ENCODE peak calls at places on chromosomes 3 and 15, in six cellular contexts. W, E, V, S, T and J are unnamed samples.

GRCh38 chr15:62658498-62658897 is 384.0 kb upstream of the TPM1 start:
- DNase-seq in T (no peak), E (no peak), S (peak), V (peak), W (no peak), J (no peak)

GRCh38 chr3:120113128-120114116 is 19.2 kb upstream of the GSK3B start:
- DNase-seq in T (no peak), V (peak), E (no peak), W (no peak), S (no peak), J (no peak)

GRCh38 chr3:184240384-184241140 is 8.2 kb downstream of the ALG3 start:
- DNase-seq in E (no peak), W (no peak), T (no peak), V (peak), S (no peak), J (no peak)

GRCh38 chr3:19539488-19540395 is 391.4 kb downstream of the KCNH8 start:
- DNase-seq in S (no peak), E (no peak), T (no peak), V (no peak), W (no peak), J (no peak)

GRCh38 chr15:58440181-58440910 is 8.6 kb downstream of the LIPC start:
- DNase-seq in T (no peak), V (peak), S (no peak), W (no peak), E (no peak), J (no peak)

GRCh38 chr15:84904409-84904808 is 19.9 kb downstream of the SLC28A1 start:
- DNase-seq in E (no peak), V (no peak), S (no peak), T (no peak), W (no peak), J (no peak)

GRCh38 chr3:21734746-21735145 is 16.3 kb downstream of the ZNF385D start:
- DNase-seq in T (no peak), S (no peak), V (no peak), E (no peak), W (no peak), J (no peak)

GRCh38 chr3:171459130-171459941 is 869 bp downstream of the TNIK start:
- DNase-seq in S (peak), V (peak), T (peak), E (no peak), W (peak), J (peak)

GRCh38 chr3:172357850-172358754 is 90.2 kb downstream of the GHSR start:
- DNase-seq in E (no peak), W (no peak), V (no peak), S (no peak), T (no peak), J (no peak)

GRCh38 chr3:71074416-71074815 is 509.1 kb downstream of the FOXP1 start:
- DNase-seq in E (no peak), V (peak), W (no peak), T (no peak), S (no peak), J (no peak)

GRCh38 chr3:178421069-178421468 is 115.2 kb upstream of the KCNMB2 start:
- DNase-seq in T (no peak), S (no peak), V (no peak), W (no peak), E (no peak), J (no peak)

GRCh38 chr3:196620228-196620627 is 19.3 kb upstream of the NRROS start:
- DNase-seq in T (no peak), V (peak), W (no peak), E (no peak), S (no peak), J (no peak)

GRCh38 chr15:94400521-94401290 is 169.3 kb downstream of the MCTP2 start:
- DNase-seq in W (no peak), E (no peak), V (no peak), S (no peak), T (no peak), J (no peak)

GRCh38 chr15:75201609-75202250 is at the start of gene C15orf39:
- DNase-seq in T (peak), S (peak), W (peak), E (peak), V (peak), J (peak)

GRCh38 chr15:63913786-63914185 is 80.0 kb upstream of the HERC1 start:
- DNase-seq in W (no peak), V (peak), S (no peak), T (no peak), E (no peak), J (no peak)

GRCh38 chr3:13708871-13709595 is 160.1 kb downstream of the FBLN2 start:
- DNase-seq in E (peak), T (no peak), V (no peak), W (no peak), S (no peak), J (no peak)

GRCh38 chr3:99503350-99503749 is 135.0 kb upstream of the COL8A1 start:
- DNase-seq in V (peak), T (no peak), E (no peak), W (no peak), S (no peak), J (no peak)

GRCh38 chr3:190862209-190863118 is at the start of gene GMNC:
- DNase-seq in E (peak), S (peak), V (peak), T (no peak), W (peak), J (no peak)

GRCh38 chr3:67662733-67663132 is 8.3 kb upstream of the SUCLG2 start:
- DNase-seq in S (no peak), E (no peak), T (no peak), V (no peak), W (no peak), J (no peak)

GRCh38 chr3:124064050-124064449 is 72.1 kb upstream of the ROPN1 start:
- DNase-seq in V (no peak), E (no peak), T (no peak), S (no peak), W (no peak), J (no peak)

GRCh38 chr3:185549111-185549510 is 3.3 kb downstream of the LIPH start:
- DNase-seq in E (no peak), S (no peak), V (peak), W (no peak), T (no peak), J (no peak)

GRCh38 chr3:170320471-170321121 is 36.9 kb upstream of the SKIL start:
- DNase-seq in E (no peak), S (no peak), V (peak), W (no peak), T (no peak), J (no peak)

GRCh38 chr3:132788299-132788698 is 66.1 kb upstream of the NPHP3 start:
- DNase-seq in T (no peak), W (no peak), S (peak), E (no peak), V (peak), J (no peak)

GRCh38 chr3:112813016-112813415 is 33.6 kb downstream of the CD200R1L start:
- DNase-seq in T (no peak), E (no peak), V (no peak), W (no peak), S (no peak), J (no peak)

GRCh38 chr3:58434990-58435389 is 1.4 kb upstream of the PDHB start:
- DNase-seq in W (no peak), V (peak), E (no peak), S (no peak), T (no peak), J (no peak)

GRCh38 chr3:136831461-136831860 is 12.5 kb downstream of the SLC35G2 start:
- DNase-seq in V (peak), W (no peak), T (no peak), E (no peak), S (no peak), J (no peak)

GRCh38 chr3:36937492-36937891 is 7.4 kb downstream of the TRANK1 start:
- DNase-seq in S (no peak), V (peak), T (no peak), W (no peak), E (no peak), J (no peak)

GRCh38 chr3:184172681-184173373 is 1.8 kb upstream of the AP2M1 start:
- DNase-seq in V (peak), T (no peak), W (no peak), E (no peak), S (no peak), J (no peak)

GRCh38 chr15:77107531-77108355 is 36.8 kb upstream of the TSPAN3 start:
- DNase-seq in E (peak), T (no peak), W (peak), S (peak), V (peak), J (no peak)

GRCh38 chr3:116929534-116930222 is 220.1 kb downstream of the TUSC7 start:
- DNase-seq in W (no peak), S (no peak), T (no peak), E (no peak), V (peak), J (no peak)

GRCh38 chr3:116000315-116000714 is 377.0 kb downstream of the GAP43 start:
- DNase-seq in W (no peak), T (no peak), S (no peak), E (no peak), V (peak), J (no peak)

GRCh38 chr3:136070953-136071949 is 105.7 kb downstream of the PPP2R3A start:
- DNase-seq in W (no peak), S (peak), T (no peak), V (peak), E (no peak), J (no peak)